ENCODE peak calls at places on chromosome 17, in four cellular contexts. F is mesendoderm, L is H1, B is trophoblast cell. T is an unnamed sample. For H3K79me2 and H3K4me1, the result is how much of the 10 kb centered on the place peaks cover.

GRCh38 chr17:79716183-79716797 is 14.5 kb upstream of the ENPP7 start:
- DNase-seq in F (no peak), L (no peak), B (no peak), T (no peak)

GRCh38 chr17:41100081-41100480 is 1.9 kb downstream of the KRTAP4-16 start:
- DNase-seq in F (no peak), L (no peak), B (no peak), T (no peak)

GRCh38 chr17:50314456-50315011 is 31.4 kb upstream of the XYLT2 start:
- DNase-seq in F (no peak), L (no peak), B (no peak), T (no peak)

GRCh38 chr17:36550491-36551417 is 6.0 kb downstream of the GGNBP2 start:
- DNase-seq in F (no peak), L (no peak), B (no peak), T (no peak)

GRCh38 chr17:37516131-37516561 is 26.5 kb downstream of the DUSP14 start:
- DNase-seq in F (peak), L (no peak), B (peak), T (no peak)

GRCh38 chr17:83009414-83010322 is 69.7 kb upstream of the METRNL start:
- DNase-seq in F (no peak), L (no peak), B (no peak), T (no peak)

GRCh38 chr17:66831383-66832220 is 3.3 kb upstream of the CACNG5 start:
- DNase-seq in F (no peak), L (no peak), B (no peak), T (no peak)

GRCh38 chr17:74190154-74190553 is 13.3 kb upstream of the RPL38 start:
- DNase-seq in F (peak), L (no peak), B (no peak), T (no peak)

GRCh38 chr17:78397681-78398101 is 19.2 kb downstream of the PGS1 start:
- DNase-seq in F (no peak), L (no peak), B (peak), T (no peak)

GRCh38 chr17:50056217-50056960 is 479 bp downstream of the ITGA3 start:
- DNase-seq in F (peak), L (no peak), B (peak), T (peak)

GRCh38 chr17:17723354-17724261 is 42.4 kb downstream of the RAI1 start:
- DNase-seq in F (peak), L (no peak), B (peak), T (peak)

GRCh38 chr17:8007836-8008235 is 5.4 kb downstream of the GUCY2D start:
- DNase-seq in F (no peak), L (no peak), B (no peak), T (no peak)

GRCh38 chr17:62692159-62692651 is 64.7 kb downstream of the MRC2 start:
- DNase-seq in F (no peak), L (no peak), B (no peak), T (peak)

GRCh38 chr17:74694081-74694480 is 18.6 kb downstream of the CD300LF start:
- DNase-seq in F (no peak), L (no peak), B (no peak), T (no peak)

GRCh38 chr17:12709063-12709462 is 43.4 kb downstream of the MYOCD start:
- DNase-seq in F (no peak), L (no peak), B (no peak), T (no peak)

GRCh38 chr17:44112284-44113280 is 10.9 kb downstream of the HDAC5 start:
- DNase-seq in F (no peak), L (no peak), B (no peak), T (no peak)

GRCh38 chr17:39671651-39672521 is 3.6 kb downstream of the PNMT start:
- DNase-seq in F (peak), L (no peak), B (no peak), T (peak)

GRCh38 chr17:9668532-9668931 is 23.2 kb downstream of the USP43 start:
- DNase-seq in F (peak), L (no peak), B (peak), T (no peak)

GRCh38 chr17:36978810-36979584 is 30.2 kb downstream of the AATF start:
- DNase-seq in F (no peak), L (no peak), B (no peak), T (no peak)

GRCh38 chr17:58294034-58294433 is 13.3 kb upstream of the MPO start:
- DNase-seq in F (no peak), L (no peak), B (no peak), T (no peak)

GRCh38 chr17:34588266-34588665 is 8.9 kb downstream of the TMEM132E start:
- DNase-seq in F (no peak), L (no peak), B (no peak), T (no peak)

GRCh38 chr17:10217916-10218315 is 19.5 kb upstream of the GAS7 start:
- DNase-seq in F (no peak), L (no peak), B (no peak), T (no peak)

GRCh38 chr17:78734841-78735641 is 47.0 kb downstream of the CYTH1 start:
- DNase-seq in F (no peak), L (no peak), B (no peak), T (no peak)

GRCh38 chr17:66466933-66467367 is 164.5 kb downstream of the PRKCA start:
- DNase-seq in F (peak), L (no peak), B (peak), T (peak)

GRCh38 chr17:34584805-34585416 is 5.5 kb downstream of the TMEM132E start:
- DNase-seq in F (peak), L (no peak), B (no peak), T (no peak)

GRCh38 chr17:41717408-41718286 is 5.5 kb downstream of the GAST start:
- DNase-seq in F (no peak), L (no peak), B (peak), T (no peak)

GRCh38 chr17:70169707-70170597 is 620 bp downstream of the KCNJ2 start:
- DNase-seq in F (peak), L (no peak), B (no peak), T (no peak)

GRCh38 chr17:38922538-38923291 is 2.7 kb upstream of the LASP1NB start:
- DNase-seq in F (peak), L (no peak), B (no peak), T (peak)

GRCh38 chr17:21495281-21495680 is 119.1 kb downstream of the KCNJ12 start:
- DNase-seq in F (no peak), L (no peak), B (no peak), T (no peak)

GRCh38 chr17:79388556-79389295 is 222.1 kb downstream of the RBFOX3 start:
- DNase-seq in F (peak), L (peak), B (peak), T (peak)

GRCh38 chr17:78861229-78861628 is 20.6 kb upstream of the USP36 start:
- DNase-seq in F (no peak), L (no peak), B (no peak), T (no peak)

GRCh38 chr17:5557485-5557884 is 26.8 kb downstream of the NLRP1 start:
- DNase-seq in F (no peak), L (no peak), B (no peak), T (no peak)

GRCh38 chr17:7295230-7296180 is 1.1 kb upstream of the YBX2 start:
- DNase-seq in F (no peak), L (no peak), B (peak), T (no peak)

GRCh38 chr17:21214777-21215541 is 998 bp upstream of the TMEM11 start:
- DNase-seq in F (peak), L (no peak), B (no peak), T (peak)

GRCh38 chr17:30389755-30390300 is 11.1 kb downstream of the CPD start:
- DNase-seq in F (no peak), L (no peak), B (peak), T (no peak)

GRCh38 chr17:37429442-37429841 is 22.8 kb downstream of the TADA2A start:
- DNase-seq in F (no peak), L (no peak), B (no peak), T (no peak)

DNA sequence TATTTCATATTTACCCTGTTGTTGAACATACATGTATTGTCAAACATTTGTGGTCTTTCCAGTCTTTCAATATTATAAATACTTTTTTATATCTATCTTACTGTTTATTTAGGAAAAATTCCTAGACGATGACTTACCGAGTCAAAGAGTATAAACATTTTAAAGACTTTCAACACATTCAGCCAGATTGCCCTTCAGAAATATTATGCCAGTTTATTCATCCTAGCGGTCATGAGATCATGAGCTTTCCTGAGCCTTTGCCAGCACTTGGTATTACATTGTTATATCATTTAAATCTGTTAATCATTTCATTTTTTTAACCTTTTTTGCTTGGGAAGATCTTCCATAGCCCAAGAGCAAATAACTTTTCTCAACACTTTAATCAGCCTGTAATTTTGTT is 197.4 kb downstream of the SPECC1 start:
- DNase-seq in F (no peak), L (no peak), B (no peak), T (no peak)
- H3K79me2 ChIP-seq in F (under half), L (under half), B (under half), T (under half)

GRCh38 chr17:19769946-19770652 is 22.0 kb upstream of the ALDH3A1 start:
- DNase-seq in F (no peak), L (no peak), B (no peak), T (no peak)
- H3K4me1 ChIP-seq in F (under half), L (under half), B (under half), T (under half)

GRCh38 chr17:45940293-45940692 is 45.9 kb downstream of the MAPT start:
- DNase-seq in F (no peak), L (no peak), B (no peak), T (no peak)
- H4K8ac ChIP-seq in F (no peak), L (no peak), B (no peak), T (no peak)

GRCh38 chr17:31580331-31581021 is 189.0 kb downstream of the RAB11FIP4 start:
- DNase-seq in F (no peak), L (no peak), B (peak), T (no peak)
- H3K79me2 ChIP-seq in F (under half), L (under half), B (under half), T (under half)

GRCh38 chr17:4514206-4514605 is 15.5 kb downstream of the SPNS2 start:
- DNase-seq in F (peak), L (no peak), B (peak), T (no peak)
- H3K4me1 ChIP-seq in F (under half), L (under half), B (half or more), T (under half)

DNA sequence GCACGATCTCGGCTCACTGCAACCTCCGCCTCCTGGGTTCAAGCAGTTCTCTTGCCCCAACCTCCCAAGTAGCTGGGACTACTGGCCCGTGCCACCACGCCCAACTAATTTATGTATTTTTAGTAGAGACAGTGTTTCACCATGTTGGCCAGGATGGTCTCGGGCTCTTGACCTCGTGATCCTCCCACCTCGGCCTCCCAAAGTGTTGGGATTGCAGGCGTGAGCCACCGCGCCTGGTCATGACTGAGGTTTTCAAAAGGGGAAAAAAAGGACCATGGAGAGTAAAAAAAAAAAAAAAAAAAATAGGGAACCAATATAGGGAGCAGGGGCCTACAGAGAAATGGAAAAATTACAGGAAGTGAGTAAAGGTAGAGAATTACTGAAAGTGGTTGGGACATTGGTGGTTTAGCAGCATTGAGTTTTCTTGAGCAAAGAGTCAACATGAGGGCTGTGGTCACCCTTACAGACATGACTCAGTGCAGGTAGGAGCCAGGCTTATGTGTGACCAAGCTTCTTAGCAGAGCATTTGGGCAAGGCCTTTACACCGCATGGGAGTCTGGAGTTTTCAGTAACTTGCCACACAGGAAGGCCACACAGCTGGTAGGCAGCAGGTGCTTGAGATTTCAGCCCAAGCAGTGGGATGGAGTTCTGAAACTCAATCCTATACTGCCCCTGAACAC is 447.3 kb downstream of the HS3ST3B1 start:
- DNase-seq in F (no peak), L (no peak), B (peak), T (no peak)
- H4K8ac ChIP-seq in F (no peak), L (no peak), B (no peak), T (no peak)

GRCh38 chr17:27303734-27304133 is 9.8 kb downstream of the WSB1 start:
- DNase-seq in F (no peak), L (no peak), B (no peak), T (no peak)
- H3K79me2 ChIP-seq in F (under half), L (under half), B (under half), T (under half)

DNA sequence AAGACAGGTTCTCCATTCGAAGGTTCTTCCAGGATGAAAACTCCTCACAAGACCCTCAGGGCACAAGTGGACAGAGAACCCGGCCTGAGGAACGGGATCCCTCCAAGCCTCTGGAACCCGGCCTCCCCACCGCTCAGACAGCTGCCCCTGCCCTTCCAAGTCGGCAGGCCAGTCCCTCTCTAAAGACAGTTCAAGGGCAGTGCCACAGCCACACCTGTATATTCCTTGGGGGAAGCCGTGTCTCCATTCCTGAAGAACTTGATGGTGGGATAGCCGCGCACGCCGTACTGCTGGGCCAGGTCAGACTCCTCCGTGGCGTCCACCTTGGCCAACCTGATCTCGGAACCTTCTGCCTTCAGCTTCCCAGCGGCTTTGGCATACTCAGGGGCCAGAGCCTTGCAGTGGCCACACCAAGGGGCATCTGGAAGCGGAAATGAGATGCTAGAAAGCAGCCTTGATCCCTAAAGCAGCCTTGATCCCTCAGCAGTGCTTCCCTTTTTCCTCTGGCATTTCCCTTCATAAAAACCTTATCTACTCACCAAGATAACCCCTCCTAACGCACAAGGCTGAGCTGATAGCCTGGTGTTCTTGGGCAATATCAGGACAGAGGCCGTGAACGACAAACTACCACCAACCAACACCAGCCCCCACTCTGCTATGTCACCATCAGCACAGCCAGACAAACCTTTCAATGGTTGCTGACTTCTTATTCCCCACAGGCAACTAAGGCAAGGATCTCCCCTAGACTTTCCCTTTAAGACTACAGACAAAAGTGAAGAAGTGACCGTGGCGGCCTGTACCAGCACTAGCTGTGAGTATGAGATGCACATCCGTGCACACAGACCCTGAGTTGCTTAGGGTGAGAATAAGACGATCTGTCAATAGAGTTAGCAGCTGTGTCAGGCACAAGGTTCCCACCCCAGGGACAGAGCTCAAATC is 1.1 kb downstream of the P4HB start:
- DNase-seq in F (no peak), L (no peak), B (no peak), T (no peak)
- H3K4me1 ChIP-seq in F (under half), L (under half), B (under half), T (under half)

GRCh38 chr17:76909971-76910760 is 42.0 kb downstream of the MGAT5B start:
- DNase-seq in F (peak), L (peak), B (peak), T (peak)
- H4K8ac ChIP-seq in F (no peak), L (no peak), B (no peak), T (no peak)

GRCh38 chr17:64503821-64504768 is 2.0 kb downstream of the DDX5 start:
- DNase-seq in F (no peak), L (no peak), B (no peak), T (no peak)
- H3K79me2 ChIP-seq in F (half or more), L (under half), B (under half), T (under half)